ENCODE peak calls at places on chromosomes 3 and 15, in four cellular contexts. V is keratinocyte, Q is WERI-Rb-1, S is neural progenitor cell. B is an unnamed sample.

GRCh38 chr3:98690876-98691275 is 72.3 kb upstream of the ST3GAL6 start:
- DNase-seq in V (no peak), Q (no peak), S (no peak), B (no peak)

GRCh38 chr15:93829115-93829849 is 402.1 kb upstream of the MCTP2 start:
- DNase-seq in Q (no peak), S (no peak), V (peak), B (no peak)

GRCh38 chr3:15768421-15769255 is 29.1 kb downstream of the ANKRD28 start:
- DNase-seq in S (no peak), Q (no peak), V (peak), B (no peak)

GRCh38 chr15:88661041-88661765 is 22.4 kb downstream of the ISG20 start:
- DNase-seq in Q (no peak), S (no peak), V (no peak), B (no peak)

GRCh38 chr15:58491499-58492202 is 59.9 kb downstream of the LIPC start:
- DNase-seq in S (no peak), Q (no peak), V (no peak), B (no peak)

GRCh38 chr3:131794766-131795381 is 239.9 kb downstream of the CPNE4 start:
- DNase-seq in V (peak), Q (peak), S (peak), B (no peak)

GRCh38 chr3:188553569-188553968 is 399.6 kb downstream of the LPP start:
- DNase-seq in S (no peak), Q (no peak), V (no peak), B (no peak)

GRCh38 chr3:71101014-71101413 is 482.5 kb downstream of the FOXP1 start:
- DNase-seq in S (no peak), Q (no peak), V (peak), B (no peak)

GRCh38 chr3:123244128-123244527 is 42.4 kb downstream of the SEC22A start:
- DNase-seq in Q (no peak), V (no peak), S (no peak), B (no peak)

GRCh38 chr3:177337548-177338331 is 140.5 kb upstream of the TBL1XR1 start:
- DNase-seq in Q (no peak), S (no peak), V (no peak), B (no peak)

GRCh38 chr3:197949767-197950660 is at the start of gene RPL35A:
- DNase-seq in V (peak), S (peak), Q (peak), B (peak)

GRCh38 chr15:36109943-36110658 is 469.3 kb upstream of the CDIN1 start:
- DNase-seq in Q (no peak), V (no peak), S (no peak), B (no peak)

GRCh38 chr3:194023501-194024280 is 112.3 kb upstream of the HES1 start:
- DNase-seq in V (no peak), Q (no peak), S (no peak), B (no peak)

GRCh38 chr3:170149016-170149415 is 32.5 kb downstream of the PHC3 start:
- DNase-seq in S (no peak), V (no peak), Q (no peak), B (no peak)

GRCh38 chr3:142656595-142656994 is 60.4 kb downstream of the PLS1 start:
- DNase-seq in S (no peak), Q (no peak), V (no peak), B (no peak)

GRCh38 chr3:65101450-65101849 is 413.6 kb upstream of the ADAMTS9 start:
- DNase-seq in Q (no peak), V (no peak), S (no peak), B (no peak)

GRCh38 chr3:67292356-67293225 is 294.5 kb downstream of the KBTBD8 start:
- DNase-seq in Q (no peak), S (no peak), V (no peak), B (no peak)

GRCh38 chr3:45817788-45818523 is 21.6 kb upstream of the SLC6A20 start:
- DNase-seq in V (peak), Q (no peak), S (no peak), B (no peak)

GRCh38 chr3:89467886-89468479 is 360.6 kb downstream of the EPHA3 start:
- DNase-seq in Q (no peak), V (no peak), S (peak), B (no peak)

GRCh38 chr3:62875103-62876002 is at the start of gene CADPS:
- DNase-seq in Q (peak), V (no peak), S (peak), B (no peak)

GRCh38 chr3:52196977-52197376 is 983 bp upstream of the ALAS1 start:
- DNase-seq in S (no peak), Q (no peak), V (no peak), B (no peak)

GRCh38 chr3:9404680-9405079 is 7.3 kb downstream of the SETD5 start:
- DNase-seq in S (peak), Q (no peak), V (no peak), B (no peak)

GRCh38 chr3:118884748-118885206 is 149.9 kb downstream of the IGSF11 start:
- DNase-seq in V (no peak), Q (peak), S (peak), B (no peak)

GRCh38 chr3:161913786-161914389 is 417.3 kb downstream of the OTOL1 start:
- DNase-seq in V (no peak), Q (no peak), S (no peak), B (no peak)

GRCh38 chr15:40471778-40472130 is 970 bp downstream of the CHST14 start:
- DNase-seq in V (no peak), Q (no peak), S (peak), B (no peak)

GRCh38 chr3:56975562-56975961 is 84.9 kb upstream of the SPATA12 start:
- DNase-seq in S (no peak), V (no peak), Q (no peak), B (no peak)

GRCh38 chr3:8210752-8211405 is 290.7 kb upstream of the LMCD1 start:
- DNase-seq in Q (no peak), V (peak), S (no peak), B (no peak)

GRCh38 chr3:187072582-187072981 is 66.7 kb downstream of the RPL39L start:
- DNase-seq in S (no peak), Q (no peak), V (no peak), B (no peak)

GRCh38 chr3:56629044-56629443 is 54.0 kb downstream of the TASOR start:
- DNase-seq in S (no peak), V (no peak), Q (no peak), B (no peak)

GRCh38 chr3:99049164-99049563 is 147.7 kb upstream of the DCBLD2 start:
- DNase-seq in S (no peak), Q (no peak), V (no peak), B (no peak)

GRCh38 chr3:31041161-31041978 is 146.9 kb upstream of the GADL1 start:
- DNase-seq in Q (no peak), V (peak), S (no peak), B (no peak)

GRCh38 chr15:96540283-96540682 is 209.8 kb downstream of the NR2F2 start:
- DNase-seq in S (no peak), Q (no peak), V (no peak), B (no peak)
- H3K27ac ChIP-seq in S (no peak), Q (no peak), V (no peak), B (no peak)

DNA sequence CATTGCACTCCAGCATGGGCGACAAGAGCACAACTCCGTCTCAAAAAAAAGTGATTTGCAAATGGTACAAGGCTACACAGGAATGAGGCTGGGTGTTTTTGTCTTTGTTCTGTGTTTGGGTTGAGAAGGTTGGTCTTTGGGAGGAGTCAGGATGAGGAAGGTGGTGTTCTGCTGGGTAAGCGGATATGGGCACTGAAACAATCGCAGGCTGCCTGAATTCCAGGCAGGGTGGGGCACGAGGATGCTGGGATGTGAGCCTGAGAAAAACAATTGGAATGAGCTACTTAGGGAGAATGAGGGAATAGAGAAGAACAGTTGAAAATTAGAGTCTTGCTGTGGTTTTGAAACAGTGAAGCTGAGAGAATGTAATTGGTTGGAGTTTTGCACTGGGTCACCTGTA is 51.6 kb downstream of the ZBTB38 start:
- DNase-seq in S (no peak), Q (no peak), V (no peak), B (no peak)
- H3K27ac ChIP-seq in S (no peak), Q (no peak), V (no peak), B (peak)

GRCh38 chr3:138936763-138937689 is 9.9 kb downstream of the FOXL2 start:
- DNase-seq in S (peak), V (no peak), Q (no peak), B (no peak)

GRCh38 chr3:138935505-138935863 is 11.5 kb downstream of the FOXL2 start:
- DNase-seq in Q (no peak), V (no peak), S (no peak), B (no peak)

GRCh38 chr3:138933068-138933668 is 13.8 kb downstream of the FOXL2 start:
- DNase-seq in V (no peak), Q (no peak), S (no peak), B (no peak)

GRCh38 chr3:138935864-138936762 is 10.8 kb downstream of the FOXL2 start:
- DNase-seq in Q (peak), S (peak), V (no peak), B (no peak)

GRCh38 chr3:138933981-138934691 is 12.8 kb downstream of the FOXL2 start:
- DNase-seq in S (no peak), Q (no peak), V (no peak), B (no peak)
- H3K27ac ChIP-seq in S (no peak), Q (no peak), V (no peak), B (no peak)

DNA sequence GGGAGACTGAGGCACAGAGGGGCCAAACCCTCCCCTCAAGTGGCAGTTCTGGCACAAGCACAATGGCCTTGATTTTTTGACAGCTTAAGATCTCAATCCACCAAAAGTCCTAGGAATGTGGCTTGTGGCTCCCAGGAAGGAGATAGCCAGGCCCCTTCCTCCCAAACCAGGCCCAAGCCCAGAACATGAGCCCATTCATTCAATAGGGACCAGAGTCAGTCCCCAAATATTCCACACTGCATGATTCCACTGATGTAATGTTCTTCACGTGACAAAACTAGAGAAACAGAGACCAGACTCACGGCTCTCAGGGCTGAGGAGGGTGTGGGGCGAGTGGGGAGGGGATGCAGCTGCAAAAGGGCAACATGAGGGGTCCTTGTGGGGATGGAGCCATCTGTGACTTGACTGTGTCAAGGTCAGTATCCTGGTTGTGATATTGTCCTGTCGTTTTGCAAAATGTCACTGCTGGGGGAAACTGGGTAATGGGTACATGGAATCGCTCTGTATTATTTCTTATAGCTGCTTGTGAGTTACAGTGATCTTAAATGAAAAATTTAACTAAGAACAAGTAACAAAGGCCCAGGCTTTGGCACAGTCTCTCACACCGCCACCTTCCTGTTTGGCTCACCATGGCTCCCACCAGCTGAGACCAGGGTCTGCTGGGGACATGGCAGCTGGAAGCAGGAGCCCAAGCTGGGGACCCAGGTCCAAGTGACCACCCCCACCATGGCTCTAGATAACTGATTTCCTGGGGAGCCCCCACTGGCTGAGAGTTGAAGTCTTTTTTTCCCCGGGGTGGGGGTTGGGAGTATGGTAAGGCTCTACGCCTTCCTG is 25.7 kb downstream of the ABTB1 start:
- DNase-seq in V (no peak), S (no peak), Q (no peak), B (no peak)
- H3K27ac ChIP-seq in V (no peak), S (no peak), Q (peak), B (peak)

GRCh38 chr15:63133786-63134185 is 12.1 kb downstream of the LACTB start:
- DNase-seq in V (no peak), Q (no peak), S (no peak), B (no peak)

GRCh38 chr15:63136742-63137141 is 15.1 kb downstream of the LACTB start:
- DNase-seq in Q (no peak), V (no peak), S (no peak), B (no peak)

GRCh38 chr15:63135804-63136203 is 14.1 kb downstream of the LACTB start:
- DNase-seq in V (peak), S (no peak), Q (no peak), B (no peak)

GRCh38 chr15:63135281-63135680 is 13.6 kb downstream of the LACTB start:
- DNase-seq in V (no peak), Q (no peak), S (no peak), B (no peak)

DNA sequence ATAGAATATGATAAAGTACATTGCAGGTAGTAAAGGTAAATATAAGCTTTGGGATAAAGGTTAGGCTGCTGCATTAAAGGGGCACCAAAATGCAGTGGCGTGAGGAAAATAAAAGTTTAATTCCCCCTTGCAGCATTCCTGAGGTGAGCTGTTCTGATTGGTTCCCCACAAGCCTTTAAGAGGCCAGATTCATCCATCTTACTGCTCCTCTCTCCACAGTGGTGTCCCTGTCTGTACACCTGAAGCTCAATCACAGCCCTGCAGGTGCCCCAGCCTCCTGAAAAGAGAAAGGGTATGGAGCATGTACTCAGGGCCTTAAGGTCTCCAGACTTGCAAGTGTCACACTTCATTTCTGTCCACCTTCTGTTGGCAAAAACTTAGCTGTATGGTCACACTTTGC is 12.6 kb downstream of the LACTB start:
- DNase-seq in Q (no peak), S (no peak), V (no peak), B (no peak)
- H3K27ac ChIP-seq in Q (no peak), S (no peak), V (no peak), B (no peak)

GRCh38 chr3:42012935-42013651 is 51.2 kb upstream of the ULK4 start:
- DNase-seq in Q (peak), S (peak), V (no peak), B (peak)
- H3K27ac ChIP-seq in Q (peak), S (no peak), V (no peak), B (peak)

GRCh38 chr3:196063049-196063448 is 18.8 kb downstream of the TFRC start:
- DNase-seq in Q (no peak), V (no peak), S (no peak), B (no peak)

GRCh38 chr3:196064006-196064405 is 17.9 kb downstream of the TFRC start:
- DNase-seq in V (no peak), S (no peak), Q (no peak), B (no peak)

GRCh38 chr3:196060834-196061233 is 21.1 kb downstream of the TFRC start:
- DNase-seq in S (no peak), Q (no peak), V (no peak), B (no peak)

GRCh38 chr3:196067439-196067838 is 14.5 kb downstream of the TFRC start:
- DNase-seq in V (no peak), Q (no peak), S (no peak), B (no peak)

GRCh38 chr3:196063456-196063855 is 18.4 kb downstream of the TFRC start:
- DNase-seq in V (no peak), S (no peak), Q (no peak), B (no peak)
- H3K27ac ChIP-seq in V (no peak), S (no peak), Q (no peak), B (no peak)

GRCh38 chr15:100125627-100126231 is 216.0 kb downstream of the ADAMTS17 start:
- DNase-seq in V (no peak), S (no peak), Q (no peak), B (no peak)
- H3K27ac ChIP-seq in V (no peak), S (no peak), Q (no peak), B (peak)

GRCh38 chr3:48609088-48610005 is at the start of gene UQCRC1:
- DNase-seq in V (no peak), S (peak), Q (peak), B (peak)
- H3K27ac ChIP-seq in V (peak), S (no peak), Q (peak), B (peak)

DNA sequence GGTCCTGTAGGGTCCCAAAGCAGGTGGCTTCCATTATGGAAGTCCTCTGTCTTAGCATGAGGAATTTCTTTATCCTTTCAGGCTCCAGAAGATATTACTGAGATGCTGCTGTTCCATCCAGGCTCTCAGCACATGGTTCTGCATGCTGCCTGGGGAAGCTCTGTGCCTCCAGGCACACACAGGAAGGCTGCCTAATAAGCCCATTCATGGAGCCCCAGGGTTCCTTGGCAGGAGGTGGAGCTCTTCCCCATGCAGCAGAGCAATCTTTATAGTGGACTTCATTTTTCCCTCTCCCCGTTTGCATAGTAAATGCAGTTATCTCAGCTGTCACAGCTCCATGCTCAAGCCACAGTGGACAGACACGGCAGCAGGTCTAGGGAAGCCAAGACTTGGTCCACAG is 57.6 kb downstream of the BOC start:
- DNase-seq in V (no peak), Q (no peak), S (no peak), B (no peak)
- H3K27ac ChIP-seq in V (no peak), Q (no peak), S (no peak), B (peak)